ENCODE peak calls at places on chromosomes 7 and 10, in nine cellular contexts. H is stimulated activated CD4-positive, alpha-beta T cell treated with anti-CD3 and anti-CD28 coated beads, Interleukin-2, amount 100 ng/mL, for 48 hours; J is foreskin keratinocyte; K is choroid plexus epithelial cell; Z is HuH-7.5; Y is activated CD4-positive, alpha-beta T cell treated with anti-CD3 and anti-CD28 coated beads for 48 hours; I is NCI-H1417; P is glutamatergic neuron; A is NB4. F is an unnamed sample.

GRCh38 chr10:64376169-64376568 is 855.0 kb downstream of the REEP3 start:
- DNase-seq in J (no peak), Z (no peak), I (no peak), H (no peak), P (no peak), Y (no peak), A (no peak), K (no peak), F (no peak)

GRCh38 chr10:80519936-80520650 is 17.6 kb upstream of the SH2D4B start:
- DNase-seq in K (no peak), H (no peak), I (no peak), P (no peak), J (no peak), Y (no peak), A (no peak), Z (no peak), F (no peak)

GRCh38 chr10:115030483-115031200 is 62.5 kb upstream of the ATRNL1 start:
- DNase-seq in H (no peak), I (peak; percentile 11), P (no peak), Y (no peak), K (no peak), J (no peak), A (no peak), Z (no peak), F (no peak)

GRCh38 chr7:23093111-23093510 is 12.5 kb upstream of the KLHL7 start:
- DNase-seq in J (no peak), A (no peak), Y (no peak), I (no peak), P (no peak), H (no peak), Z (no peak), K (no peak), F (no peak)

GRCh38 chr7:519429-519973 is at the start of gene PDGFA:
- DNase-seq in Z (no peak), H (no peak), A (peak; percentile 64), P (peak; percentile 59), I (peak; percentile 67), K (peak; percentile 58), Y (peak; percentile 38), J (no peak), F (peak; percentile 66)

GRCh38 chr10:132506711-132507466 is 30.7 kb upstream of the INPP5A start:
- DNase-seq in I (no peak), Y (no peak), K (no peak), A (no peak), H (no peak), Z (no peak), J (no peak), P (no peak), F (no peak)

GRCh38 chr10:93921338-93921737 is 27.6 kb downstream of the SLC35G1 start:
- DNase-seq in A (peak; percentile 25), J (no peak), K (no peak), Z (no peak), H (peak; percentile 26), Y (peak; percentile 45), I (peak; percentile 15), P (peak; percentile 20), F (peak; percentile 35)

GRCh38 chr10:28432210-28432676 is 100.7 kb upstream of the WAC start:
- DNase-seq in I (peak; percentile 72), J (peak; percentile 52), P (peak; percentile 31), H (peak; percentile 20), A (peak; percentile 69), Y (peak; percentile 26), Z (peak; percentile 68), K (peak; percentile 82), F (peak; percentile 79)

GRCh38 chr10:34413214-34413613 is 401.9 kb downstream of the PARD3 start:
- DNase-seq in I (peak; percentile 37), H (no peak), A (no peak), P (no peak), J (no peak), Y (no peak), Z (no peak), K (no peak), F (no peak)

GRCh38 chr10:90451283-90451682 is 406.6 kb downstream of the HTR7 start:
- DNase-seq in H (no peak), J (peak; percentile 46), Z (no peak), P (no peak), Y (no peak), A (no peak), K (peak; percentile 36), I (peak; percentile 17), F (peak; percentile 10)

GRCh38 chr10:109946680-109947446 is 23.6 kb upstream of the XPNPEP1 start:
- DNase-seq in J (no peak), H (no peak), Z (no peak), Y (no peak), I (no peak), P (no peak), A (no peak), K (no peak), F (no peak)

GRCh38 chr10:128092454-128092853 is 33.8 kb downstream of the MKI67 start:
- DNase-seq in Z (no peak), I (no peak), A (no peak), P (no peak), Y (no peak), H (no peak), K (no peak), J (no peak), F (no peak)

GRCh38 chr10:78852856-78853255 is 215.9 kb upstream of the ZMIZ1 start:
- DNase-seq in I (no peak), H (no peak), Z (no peak), P (no peak), K (peak; percentile 34), J (no peak), Y (peak; percentile 19), A (peak; percentile 47), F (peak; percentile 49)

GRCh38 chr10:30788307-30788706 is 158.8 kb upstream of the LYZL2 start:
- DNase-seq in Z (no peak), H (no peak), I (no peak), K (peak; percentile 44), J (peak; percentile 31), Y (peak; percentile 26), P (no peak), A (peak; percentile 12), F (peak; percentile 82)

GRCh38 chr7:108135446-108136190 is 5.5 kb upstream of the LAMB4 start:
- DNase-seq in Z (no peak), A (peak; percentile 94), Y (peak; percentile 57), K (no peak), J (no peak), H (no peak), P (no peak), I (no peak), F (no peak)

GRCh38 chr10:123997486-123998196 is 95.8 kb downstream of the CHST15 start:
- DNase-seq in I (no peak), Y (no peak), K (peak; percentile 97), A (peak; percentile 54), P (no peak), Z (no peak), H (no peak), J (peak; percentile 99), F (no peak)

GRCh38 chr10:78478919-78479318 is 445.3 kb downstream of the RPS24 start:
- DNase-seq in A (no peak), Z (no peak), H (no peak), K (no peak), Y (no peak), J (no peak), P (no peak), I (no peak), F (no peak)

GRCh38 chr7:21916176-21916575 is 29.5 kb downstream of the CDCA7L start:
- DNase-seq in K (no peak), Z (no peak), I (no peak), H (no peak), P (no peak), J (no peak), Y (no peak), A (no peak), F (no peak)

GRCh38 chr10:3566627-3567026 is 218.4 kb downstream of the KLF6 start:
- DNase-seq in I (no peak), Z (no peak), Y (no peak), J (no peak), K (no peak), A (no peak), P (no peak), H (no peak), F (no peak)

GRCh38 chr7:150961510-150962284 is 16.4 kb downstream of the KCNH2 start:
- DNase-seq in Y (no peak), P (peak; percentile 76), I (no peak), K (peak; percentile 67), Z (no peak), A (peak; percentile 28), H (no peak), J (no peak), F (no peak)

GRCh38 chr7:29620531-29620930 is 56.9 kb downstream of the PRR15 start:
- DNase-seq in Z (no peak), I (peak; percentile 41), J (no peak), H (no peak), A (no peak), P (no peak), K (no peak), Y (no peak), F (no peak)

GRCh38 chr10:112373912-112374338 is at the start of gene ACSL5:
- DNase-seq in Y (no peak), J (no peak), H (no peak), P (no peak), I (no peak), Z (peak; percentile 52), K (no peak), A (no peak), F (no peak)

GRCh38 chr10:11177926-11178453 is 160.3 kb downstream of the CELF2 start:
- DNase-seq in J (no peak), K (no peak), Y (peak; percentile 50), Z (no peak), I (no peak), P (peak; percentile 31), H (no peak), A (peak; percentile 67), F (peak; percentile 18)

GRCh38 chr10:96642973-96643372 is 56.2 kb upstream of the TM9SF3 start:
- DNase-seq in H (peak; percentile 61), Y (peak; percentile 82), P (peak; percentile 73), Z (peak; percentile 38), A (peak; percentile 90), K (peak; percentile 55), I (peak; percentile 76), J (no peak), F (peak; percentile 27)

GRCh38 chr10:92850186-92850585 is 1.9 kb downstream of the EXOC6 start:
- DNase-seq in I (no peak), K (peak; percentile 24), Z (no peak), A (peak; percentile 70), Y (no peak), J (no peak), H (no peak), P (no peak), F (no peak)

GRCh38 chr10:79982861-79983260 is 34.0 kb upstream of the SFTPD start:
- DNase-seq in I (peak; percentile 60), K (no peak), Z (no peak), P (no peak), J (no peak), Y (no peak), A (no peak), H (no peak), F (no peak)

GRCh38 chr10:83994351-83994750 is 145.0 kb upstream of the GHITM start:
- DNase-seq in Y (no peak), Z (no peak), A (no peak), J (no peak), I (no peak), H (no peak), P (no peak), K (no peak), F (no peak)

GRCh38 chr7:974820-975681 is at the start of gene COX19:
- DNase-seq in P (peak; percentile 93), H (peak; percentile 93), Y (peak; percentile 93), I (peak; percentile 88), J (peak; percentile 65), K (peak; percentile 94), A (peak; percentile 96), Z (peak; percentile 75), F (peak; percentile 94)

GRCh38 chr7:140672382-140673062 is at the start of gene ADCK2:
- DNase-seq in J (no peak), Y (peak; percentile 69), P (peak; percentile 61), K (peak; percentile 15), H (peak; percentile 58), Z (peak; percentile 90), I (peak; percentile 86), A (peak; percentile 72), F (peak; percentile 55)

GRCh38 chr7:145848691-145849090 is 267.9 kb upstream of the CNTNAP2 start:
- DNase-seq in H (no peak), Z (peak; percentile 15), P (peak; percentile 48), K (peak; percentile 52), I (peak; percentile 58), A (peak; percentile 50), J (no peak), Y (no peak), F (no peak)

GRCh38 chr7:15561840-15562239 is at the start of gene AGMO:
- DNase-seq in Y (no peak), J (peak; percentile 45), P (no peak), A (no peak), K (peak; percentile 47), Z (peak; percentile 28), H (no peak), I (peak; percentile 38), F (peak; percentile 88)